ENCODE peak calls at places on chromosomes 11 and 22, in nine cellular contexts. F, Q, G, E, P, M, H, R and Y are unnamed samples.

GRCh38 chr22:48804811-48805301 is 1022.8 kb downstream of the BRD1 start:
- DNase-seq in F (no peak), Q (peak; percentile 50), G (no peak), E (no peak), P (no peak), M (no peak), H (peak; percentile 55), R (no peak), Y (no peak)

GRCh38 chr11:128860571-128861361 is 6.3 kb downstream of the KCNJ1 start:
- DNase-seq in F (no peak), Q (no peak), G (no peak), E (no peak), P (no peak), M (no peak), H (no peak), R (no peak), Y (no peak)

GRCh38 chr11:32121012-32121411 is 30.1 kb downstream of the RCN1 start:
- DNase-seq in F (no peak), Q (no peak), G (no peak), E (no peak), P (no peak), M (no peak), H (no peak), R (no peak), Y (no peak)

GRCh38 chr22:40791241-40791640 is 27.9 kb downstream of the SLC25A17 start:
- DNase-seq in F (no peak), Q (no peak), G (no peak), E (no peak), P (no peak), M (no peak), H (no peak), R (no peak), Y (no peak)

GRCh38 chr22:25111579-25112517 is 87.8 kb upstream of the CRYBB3 start:
- DNase-seq in F (no peak), Q (peak; percentile 87), G (no peak), E (peak; percentile 65), P (no peak), M (no peak), H (peak; percentile 85), R (peak; percentile 44), Y (no peak)

GRCh38 chr11:60345489-60345888 is 18.4 kb downstream of the MS4A6E start:
- DNase-seq in F (no peak), Q (no peak), G (no peak), E (no peak), P (no peak), M (peak; percentile 8), H (no peak), R (no peak), Y (no peak)

GRCh38 chr11:69888671-69889076 is 69.5 kb upstream of the FGF3 start:
- DNase-seq in F (peak; percentile 55), Q (no peak), G (peak; percentile 37), E (no peak), P (peak; percentile 48), M (peak; percentile 49), H (no peak), R (peak; percentile 87), Y (peak; percentile 78)

GRCh38 chr11:78072455-78072854 is 7.2 kb downstream of the NDUFC2 start:
- DNase-seq in F (no peak), Q (no peak), G (peak; percentile 30), E (no peak), P (no peak), M (no peak), H (no peak), R (no peak), Y (no peak)

GRCh38 chr11:116703421-116703820 is 69.4 kb downstream of the BUD13 start:
- DNase-seq in F (no peak), Q (peak; percentile 57), G (peak; percentile 7), E (no peak), P (no peak), M (no peak), H (peak; percentile 28), R (no peak), Y (peak; percentile 46)

GRCh38 chr11:113296447-113297205 is 17.8 kb upstream of the TTC12 start:
- DNase-seq in F (no peak), Q (no peak), G (no peak), E (no peak), P (no peak), M (no peak), H (no peak), R (no peak), Y (no peak)

GRCh38 chr22:46065733-46066454 is 84.4 kb upstream of the PPARA start:
- DNase-seq in F (no peak), Q (no peak), G (no peak), E (no peak), P (no peak), M (no peak), H (no peak), R (no peak), Y (no peak)

GRCh38 chr22:22878801-22879674 is 8.6 kb upstream of the IGLL5 start:
- DNase-seq in F (no peak), Q (no peak), G (no peak), E (no peak), P (no peak), M (no peak), H (no peak), R (no peak), Y (no peak)

GRCh38 chr11:67010296-67010905 is 12.5 kb upstream of the SYT12 start:
- DNase-seq in F (no peak), Q (no peak), G (no peak), E (no peak), P (no peak), M (no peak), H (no peak), R (no peak), Y (no peak)

GRCh38 chr11:40190294-40190693 is 1269.2 kb downstream of the LRRC4C start:
- DNase-seq in F (no peak), Q (no peak), G (no peak), E (no peak), P (no peak), M (no peak), H (no peak), R (no peak), Y (no peak)

GRCh38 chr11:8917157-8917820 is 6.3 kb downstream of the AKIP1 start:
- DNase-seq in F (peak; percentile 90), Q (peak; percentile 73), G (peak; percentile 86), E (no peak), P (peak; percentile 34), M (no peak), H (peak; percentile 82), R (peak; percentile 49), Y (no peak)

GRCh38 chr11:72781313-72782080 is 12.3 kb downstream of the STARD10 start:
- DNase-seq in F (no peak), Q (peak; percentile 80), G (no peak), E (no peak), P (no peak), M (peak; percentile 45), H (peak; percentile 85), R (peak; percentile 69), Y (no peak)

GRCh38 chr22:25987948-25988347 is 181.3 kb upstream of the SEZ6L start:
- DNase-seq in F (no peak), Q (no peak), G (no peak), E (no peak), P (no peak), M (no peak), H (no peak), R (no peak), Y (no peak)